ENCODE peak calls at places on chromosomes 11 and 22, in five cellular contexts. T is PC-9, Z is stomach, S is HCT116, H is body of pancreas. D is an unnamed sample.

GRCh38 chr11:36376315-36376887 is 80.3 kb downstream of the PRR5L start:
- DNase-seq in T (peak; percentile 15), Z (peak; percentile 32), S (no peak), H (no peak), D (no peak)

GRCh38 chr11:19525276-19525675 is 187.4 kb upstream of the NAV2 start:
- DNase-seq in T (no peak), Z (no peak), S (no peak), H (no peak), D (no peak)

GRCh38 chr11:125463590-125464265 is 32.3 kb downstream of the FEZ1 start:
- DNase-seq in T (no peak), Z (no peak), S (no peak), H (no peak), D (no peak)

GRCh38 chr22:43151251-43152000 is at the start of gene TSPO:
- DNase-seq in T (peak; percentile 60), Z (peak; percentile 86), S (no peak), H (peak; percentile 79), D (peak; percentile 69)

GRCh38 chr11:40178470-40178869 is 1281.0 kb downstream of the LRRC4C start:
- DNase-seq in T (no peak), Z (no peak), S (no peak), H (no peak), D (no peak)

GRCh38 chr11:124108158-124108557 is 7.1 kb upstream of the VWA5A start:
- DNase-seq in T (no peak), Z (no peak), S (peak; percentile 22), H (peak; percentile 16), D (no peak)

GRCh38 chr22:37483594-37484114 is 2.5 kb downstream of the MFNG start:
- DNase-seq in T (no peak), Z (no peak), S (no peak), H (no peak), D (no peak)

GRCh38 chr11:71222318-71223080 is 29.9 kb downstream of the SHANK2 start:
- DNase-seq in T (no peak), Z (no peak), S (no peak), H (no peak), D (no peak)

GRCh38 chr11:121553806-121554205 is 101.0 kb upstream of the SORL1-AS1 start:
- DNase-seq in T (peak; percentile 70), Z (peak; percentile 83), S (peak; percentile 36), H (peak; percentile 84), D (no peak)

GRCh38 chr22:32723632-32724031 is 77.9 kb upstream of the TIMP3 start:
- DNase-seq in T (peak; percentile 60), Z (peak; percentile 34), S (no peak), H (peak; percentile 31), D (no peak)

DNA sequence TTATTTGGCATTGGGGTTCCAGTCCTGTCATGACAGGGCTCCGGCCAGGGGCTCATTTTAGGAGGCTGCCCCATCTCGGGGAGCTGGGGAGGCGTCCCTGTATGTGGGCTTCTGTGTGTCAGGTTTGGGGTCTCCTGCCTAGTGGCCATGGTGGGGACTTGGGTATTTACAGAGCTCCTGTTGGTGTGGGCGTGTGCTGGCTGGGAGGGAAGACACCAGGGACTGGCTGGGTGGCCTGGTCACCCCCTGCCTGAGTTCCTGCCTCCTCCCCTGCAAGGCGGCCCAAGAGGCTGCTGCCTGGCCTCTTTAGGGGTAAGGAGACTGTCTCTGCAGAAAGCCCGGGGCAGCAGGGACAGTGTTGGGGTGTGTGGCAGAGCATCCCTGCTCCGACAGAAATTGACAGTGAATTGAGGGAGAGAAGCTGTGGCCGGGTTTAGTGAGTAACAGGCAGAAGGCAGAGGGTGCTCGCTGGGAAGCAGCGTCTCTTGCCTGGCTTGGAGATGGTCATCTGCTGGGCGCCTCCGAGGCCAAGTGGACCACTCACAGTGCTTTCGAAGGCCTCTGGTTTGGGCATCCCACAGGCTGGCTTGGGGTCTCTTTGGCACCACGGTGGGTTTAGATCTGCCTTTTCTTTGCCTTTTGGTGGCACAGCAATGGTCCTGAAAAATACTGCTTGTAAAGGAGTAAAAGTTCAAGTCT is 40.3 kb upstream of the GRAMD4 start:
- DNase-seq in T (no peak), Z (no peak), S (no peak), H (no peak), D (no peak)
- H3K9me3 ChIP-seq in T (no peaks in the 10 kb centered on the region), Z (no peaks in the 10 kb centered on the region), S (no peaks in the 10 kb centered on the region), H (no peaks in the 10 kb centered on the region), D (no peaks in the 10 kb centered on the region)

GRCh38 chr11:58739725-58740430 is 8.1 kb upstream of the GLYAT start:
- DNase-seq in T (no peak), Z (no peak), S (no peak), H (no peak), D (no peak)
- H3K9me3 ChIP-seq in T (peaks cover 2% of the 10 kb centered on the region), Z (no peaks in the 10 kb centered on the region), S (peaks cover 3% of the 10 kb centered on the region), H (no peaks in the 10 kb centered on the region), D (no peaks in the 10 kb centered on the region)

GRCh38 chr11:2817431-2817830 is 68.1 kb downstream of the CDKN1C start:
- DNase-seq in T (no peak), Z (no peak), S (no peak), H (no peak), D (no peak)

GRCh38 chr11:2818021-2818420 is 67.6 kb downstream of the CDKN1C start:
- DNase-seq in T (no peak), Z (no peak), S (no peak), H (no peak), D (no peak)

GRCh38 chr11:2818503-2818902 is 67.1 kb downstream of the CDKN1C start:
- DNase-seq in T (no peak), Z (no peak), S (no peak), H (no peak), D (no peak)

GRCh38 chr11:2820976-2821375 is 64.6 kb downstream of the CDKN1C start:
- DNase-seq in T (no peak), Z (no peak), S (no peak), H (no peak), D (no peak)

GRCh38 chr11:2819316-2819715 is 66.3 kb downstream of the CDKN1C start:
- DNase-seq in T (no peak), Z (no peak), S (no peak), H (no peak), D (no peak)
- H3K9me3 ChIP-seq in T (no peaks in the 10 kb centered on the region), Z (no peaks in the 10 kb centered on the region), S (peaks cover 24% of the 10 kb centered on the region), H (no peaks in the 10 kb centered on the region), D (no peaks in the 10 kb centered on the region)

DNA sequence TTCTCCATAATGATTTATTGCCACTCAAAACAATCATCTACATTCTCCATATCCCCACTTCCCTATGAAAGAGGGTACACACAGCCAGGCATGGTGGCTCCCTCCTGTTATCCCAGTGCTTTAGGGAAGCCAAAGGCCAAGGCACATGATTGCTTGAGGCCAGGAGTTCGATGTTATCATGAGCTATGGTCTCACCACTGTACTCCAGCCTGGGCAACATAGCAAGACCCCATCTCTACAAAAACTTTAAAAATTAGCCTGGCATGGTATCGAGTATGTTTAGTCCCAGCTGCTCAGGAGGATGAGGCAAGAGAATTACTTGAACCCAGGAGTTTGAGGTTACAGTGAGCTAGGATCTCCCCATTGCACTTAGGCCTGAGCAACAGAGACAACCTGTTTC is 6.0 kb downstream of the HPS5 start:
- DNase-seq in T (no peak), Z (no peak), S (no peak), H (no peak), D (no peak)
- H3K9me3 ChIP-seq in T (no peaks in the 10 kb centered on the region), Z (no peaks in the 10 kb centered on the region), S (no peaks in the 10 kb centered on the region), H (no peaks in the 10 kb centered on the region), D (no peaks in the 10 kb centered on the region)

DNA sequence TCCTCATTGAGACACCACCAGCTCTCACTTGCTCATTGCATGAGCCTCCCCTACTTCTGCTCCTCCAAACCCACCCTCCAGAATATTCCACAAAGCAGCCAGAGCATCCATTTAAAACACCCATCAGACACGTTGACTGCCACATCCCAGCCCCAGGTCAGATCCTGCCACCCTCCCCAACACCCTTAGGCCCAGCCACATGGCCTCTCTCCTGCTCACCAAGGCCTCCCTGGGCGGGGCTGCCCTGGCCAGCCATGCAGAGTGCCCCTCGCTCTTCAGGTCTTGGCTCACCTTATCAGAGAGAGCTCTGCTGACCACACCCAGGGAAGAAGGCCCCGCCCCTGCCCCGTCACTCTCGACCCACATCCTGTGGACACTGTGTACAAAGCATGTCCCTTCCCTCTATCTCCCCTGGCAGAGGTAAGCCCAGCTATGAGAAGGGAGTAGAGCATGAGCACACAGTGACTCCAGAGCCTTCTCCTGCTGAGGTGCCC is 106.8 kb downstream of the MICAL3 start:
- DNase-seq in T (peak; percentile 27), Z (no peak), S (no peak), H (no peak), D (no peak)
- H3K9me3 ChIP-seq in T (no peaks in the 10 kb centered on the region), Z (no peaks in the 10 kb centered on the region), S (no peaks in the 10 kb centered on the region), H (no peaks in the 10 kb centered on the region), D (no peaks in the 10 kb centered on the region)